ENCODE peak calls at places on chromosomes 4 and X, in nine cellular contexts. One of them, this sample, is unnamed. For H3K4me1 and H3K27me3, the result is how much of the 10 kb centered on the place peaks cover.

GRCh38 chr4:70583952-70584834 is 7.9 kb upstream of the AMBN start:
- DNase-seq in spleen: no peak
- DNase-seq in aorta: no peak
- DNase-seq in right cardiac atrium: no peak
- DNase-seq in sigmoid colon: no peak
- DNase-seq in HepG2: peak
- DNase-seq in esophagus squamous epithelium: no peak
- DNase-seq in PC-9: peak
- DNase-seq in right lobe of liver: no peak
- DNase-seq in this sample: peak

GRCh38 chrX:30577362-30577961 is at the start of gene TASL:
- DNase-seq in spleen: no peak
- DNase-seq in aorta: no peak
- DNase-seq in right cardiac atrium: peak
- DNase-seq in sigmoid colon: no peak
- DNase-seq in HepG2: no peak
- DNase-seq in esophagus squamous epithelium: no peak
- DNase-seq in PC-9: no peak
- DNase-seq in right lobe of liver: no peak
- DNase-seq in this sample: no peak

GRCh38 chr4:174672276-174672675 is 150.0 kb upstream of the HPGD start:
- DNase-seq in spleen: no peak
- DNase-seq in aorta: no peak
- DNase-seq in right cardiac atrium: no peak
- DNase-seq in sigmoid colon: no peak
- DNase-seq in HepG2: no peak
- DNase-seq in esophagus squamous epithelium: no peak
- DNase-seq in PC-9: no peak
- DNase-seq in right lobe of liver: no peak
- DNase-seq in this sample: peak

GRCh38 chr4:123503698-123504389 is 107.2 kb downstream of the SPRY1 start:
- DNase-seq in spleen: no peak
- DNase-seq in aorta: no peak
- DNase-seq in right cardiac atrium: no peak
- DNase-seq in sigmoid colon: no peak
- DNase-seq in HepG2: no peak
- DNase-seq in esophagus squamous epithelium: no peak
- DNase-seq in PC-9: no peak
- DNase-seq in right lobe of liver: no peak
- DNase-seq in this sample: no peak

GRCh38 chrX:79366888-79367749 is at the start of gene ITM2A:
- DNase-seq in spleen: peak
- DNase-seq in aorta: peak
- DNase-seq in right cardiac atrium: peak
- DNase-seq in sigmoid colon: peak
- DNase-seq in HepG2: no peak
- DNase-seq in esophagus squamous epithelium: no peak
- DNase-seq in PC-9: no peak
- DNase-seq in right lobe of liver: peak
- DNase-seq in this sample: peak

GRCh38 chrX:132520213-132520612 is 31.4 kb upstream of the MBNL3 start:
- DNase-seq in spleen: no peak
- DNase-seq in aorta: no peak
- DNase-seq in right cardiac atrium: no peak
- DNase-seq in sigmoid colon: no peak
- DNase-seq in HepG2: peak
- DNase-seq in esophagus squamous epithelium: no peak
- DNase-seq in PC-9: no peak
- DNase-seq in right lobe of liver: no peak
- DNase-seq in this sample: no peak

GRCh38 chrX:123308663-123309062 is 124.6 kb downstream of the GRIA3 start:
- DNase-seq in spleen: no peak
- DNase-seq in aorta: no peak
- DNase-seq in right cardiac atrium: no peak
- DNase-seq in sigmoid colon: no peak
- DNase-seq in HepG2: no peak
- DNase-seq in esophagus squamous epithelium: no peak
- DNase-seq in PC-9: no peak
- DNase-seq in right lobe of liver: no peak
- DNase-seq in this sample: no peak

GRCh38 chrX:139200793-139201192 is 329.7 kb upstream of the F9 start:
- DNase-seq in spleen: no peak
- DNase-seq in aorta: no peak
- DNase-seq in right cardiac atrium: no peak
- DNase-seq in sigmoid colon: no peak
- DNase-seq in HepG2: no peak
- DNase-seq in esophagus squamous epithelium: no peak
- DNase-seq in PC-9: no peak
- DNase-seq in right lobe of liver: no peak
- DNase-seq in this sample: no peak

GRCh38 chrX:54550821-54551220 is 20.8 kb downstream of the GNL3L start:
- DNase-seq in spleen: no peak
- DNase-seq in aorta: no peak
- DNase-seq in right cardiac atrium: no peak
- DNase-seq in sigmoid colon: no peak
- DNase-seq in HepG2: no peak
- DNase-seq in esophagus squamous epithelium: no peak
- DNase-seq in PC-9: no peak
- DNase-seq in right lobe of liver: no peak
- DNase-seq in this sample: no peak

GRCh38 chr4:26330946-26331345 is 10.1 kb downstream of the RBPJ start:
- DNase-seq in spleen: no peak
- DNase-seq in aorta: no peak
- DNase-seq in right cardiac atrium: no peak
- DNase-seq in sigmoid colon: no peak
- DNase-seq in HepG2: peak
- DNase-seq in esophagus squamous epithelium: no peak
- DNase-seq in PC-9: no peak
- DNase-seq in right lobe of liver: no peak
- DNase-seq in this sample: no peak

GRCh38 chr4:180734753-180735432 is 1508.3 kb upstream of the TENM3 start:
- DNase-seq in spleen: no peak
- DNase-seq in aorta: no peak
- DNase-seq in right cardiac atrium: no peak
- DNase-seq in sigmoid colon: no peak
- DNase-seq in HepG2: no peak
- DNase-seq in esophagus squamous epithelium: no peak
- DNase-seq in PC-9: no peak
- DNase-seq in right lobe of liver: no peak
- DNase-seq in this sample: no peak

GRCh38 chrX:2371026-2371778 is 129.6 kb downstream of the DHRSX start:
- DNase-seq in spleen: no peak
- DNase-seq in aorta: no peak
- DNase-seq in right cardiac atrium: no peak
- DNase-seq in sigmoid colon: no peak
- DNase-seq in HepG2: no peak
- DNase-seq in esophagus squamous epithelium: no peak
- DNase-seq in PC-9: no peak
- DNase-seq in right lobe of liver: no peak
- DNase-seq in this sample: no peak

GRCh38 chr4:180031330-180031729 is 2211.9 kb upstream of the TENM3 start:
- DNase-seq in spleen: no peak
- DNase-seq in aorta: no peak
- DNase-seq in right cardiac atrium: no peak
- DNase-seq in sigmoid colon: no peak
- DNase-seq in HepG2: no peak
- DNase-seq in esophagus squamous epithelium: no peak
- DNase-seq in PC-9: no peak
- DNase-seq in right lobe of liver: no peak
- DNase-seq in this sample: no peak

DNA sequence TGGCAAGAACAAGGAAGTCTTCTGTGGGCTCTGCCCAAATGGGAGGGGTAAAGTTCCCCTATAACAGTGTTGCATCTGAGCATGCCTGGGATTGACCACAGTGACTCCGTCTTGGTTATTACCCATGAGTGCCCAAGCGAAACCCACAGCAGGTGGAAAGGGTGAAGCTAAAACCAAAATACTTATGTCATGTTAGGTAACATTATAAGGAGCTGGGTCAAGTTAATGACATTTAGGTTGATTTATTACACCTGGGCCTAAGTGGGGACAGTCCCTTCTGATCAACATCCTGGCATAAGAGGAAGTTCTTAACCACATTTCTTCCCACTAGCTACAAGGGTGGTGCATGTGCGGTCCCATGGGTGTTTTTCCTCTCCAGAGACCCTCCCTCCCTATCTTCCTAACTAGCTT is 1.3 kb upstream of the ZNF732 start:
- DNase-seq in spleen: no peak
- DNase-seq in aorta: no peak
- DNase-seq in right cardiac atrium: no peak
- DNase-seq in sigmoid colon: no peak
- DNase-seq in HepG2: no peak
- DNase-seq in esophagus squamous epithelium: no peak
- DNase-seq in PC-9: no peak
- DNase-seq in right lobe of liver: no peak
- DNase-seq in this sample: no peak
- H3K4me1 ChIP-seq in spleen: under half
- H3K4me1 ChIP-seq in aorta: under half
- H3K4me1 ChIP-seq in right cardiac atrium: under half
- H3K4me1 ChIP-seq in sigmoid colon: under half
- H3K4me1 ChIP-seq in HepG2: under half
- H3K4me1 ChIP-seq in esophagus squamous epithelium: under half
- H3K4me1 ChIP-seq in PC-9: under half
- H3K4me1 ChIP-seq in right lobe of liver: under half
- H3K4me1 ChIP-seq in this sample: under half

DNA sequence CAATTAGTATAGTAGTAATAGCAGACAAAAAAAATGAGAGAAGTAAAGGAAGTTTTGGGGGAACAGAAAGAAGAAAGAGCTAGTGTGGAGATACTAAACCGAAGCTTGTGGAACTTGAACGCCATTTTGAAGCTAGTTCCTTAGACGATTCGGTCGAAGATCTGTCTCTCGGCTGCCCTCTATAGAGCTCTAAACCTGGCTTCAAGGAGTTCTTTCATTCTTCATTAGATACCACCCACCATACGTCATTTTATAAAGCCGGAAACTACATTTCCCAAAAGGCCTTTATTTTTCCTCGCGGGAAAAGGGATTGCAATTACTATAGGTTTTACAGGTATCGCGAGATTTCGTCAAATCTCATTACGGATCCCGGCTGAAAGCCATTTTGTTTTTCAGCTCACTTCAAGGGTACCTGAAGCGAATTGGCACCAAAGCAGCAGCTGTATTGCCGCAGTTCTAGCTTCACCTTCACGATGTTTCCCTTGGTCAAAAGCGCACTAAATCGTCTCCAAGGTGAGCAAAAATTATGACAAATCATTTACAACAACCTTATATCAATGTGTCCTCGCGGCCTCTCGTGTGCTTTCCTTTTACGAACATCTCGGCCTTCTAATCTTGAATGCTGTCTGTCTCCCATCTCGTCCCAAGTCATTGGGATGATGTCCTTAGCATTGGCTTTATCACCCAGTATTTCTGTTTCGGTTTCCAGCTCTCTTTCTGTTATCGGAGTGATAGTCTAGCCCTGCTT is at the start of gene COX7B:
- DNase-seq in spleen: no peak
- DNase-seq in aorta: no peak
- DNase-seq in right cardiac atrium: peak
- DNase-seq in sigmoid colon: peak
- DNase-seq in HepG2: peak
- DNase-seq in esophagus squamous epithelium: no peak
- DNase-seq in PC-9: peak
- DNase-seq in right lobe of liver: no peak
- DNase-seq in this sample: peak
- H3K27ac ChIP-seq in spleen: peak
- H3K27ac ChIP-seq in aorta: peak
- H3K27ac ChIP-seq in right cardiac atrium: peak
- H3K27ac ChIP-seq in sigmoid colon: peak
- H3K27ac ChIP-seq in HepG2: peak
- H3K27ac ChIP-seq in esophagus squamous epithelium: peak
- H3K27ac ChIP-seq in PC-9: peak
- H3K27ac ChIP-seq in right lobe of liver: peak
- H3K27ac ChIP-seq in this sample: peak

DNA sequence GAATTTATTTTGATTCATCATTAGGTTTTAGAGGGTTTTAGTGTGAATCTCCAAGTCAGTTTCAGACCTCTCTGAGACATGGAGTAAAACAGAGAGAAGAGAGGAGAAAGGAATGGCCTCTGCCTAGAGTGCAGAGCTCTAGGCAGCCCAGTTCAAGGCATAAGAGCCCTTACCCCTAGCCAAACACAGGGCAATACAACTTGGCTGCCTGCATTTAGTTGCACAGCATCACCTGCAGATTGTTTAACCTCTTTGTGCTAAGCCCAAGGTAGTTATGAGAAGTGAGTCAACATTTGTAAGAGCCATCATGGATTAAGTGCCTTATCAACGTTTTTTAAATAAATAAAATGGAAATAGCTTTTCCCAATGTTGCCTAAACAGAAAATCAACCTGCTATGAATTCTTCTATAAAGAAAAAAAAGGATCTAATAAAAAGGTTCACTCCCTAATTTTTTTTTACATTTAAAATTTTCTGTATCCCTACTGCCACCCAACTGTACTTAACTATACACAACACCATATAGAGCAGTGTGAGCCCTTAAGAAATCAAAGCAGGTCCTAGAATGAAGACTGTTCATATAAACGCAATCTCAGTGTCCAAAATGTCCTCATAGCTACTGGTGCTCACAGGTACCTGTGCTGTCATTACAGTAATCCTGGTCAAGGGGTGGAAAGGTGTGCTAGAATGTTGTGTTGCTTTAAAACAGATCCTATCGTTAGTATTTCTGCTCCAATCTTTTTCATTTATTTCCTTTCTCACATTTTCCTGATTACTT is 36.0 kb downstream of the PF4 start:
- DNase-seq in spleen: no peak
- DNase-seq in aorta: no peak
- DNase-seq in right cardiac atrium: no peak
- DNase-seq in sigmoid colon: no peak
- DNase-seq in HepG2: no peak
- DNase-seq in esophagus squamous epithelium: no peak
- DNase-seq in PC-9: no peak
- DNase-seq in right lobe of liver: no peak
- DNase-seq in this sample: no peak
- H3K27me3 ChIP-seq in spleen: under half
- H3K27me3 ChIP-seq in aorta: under half
- H3K27me3 ChIP-seq in right cardiac atrium: under half
- H3K27me3 ChIP-seq in sigmoid colon: under half
- H3K27me3 ChIP-seq in HepG2: under half
- H3K27me3 ChIP-seq in esophagus squamous epithelium: half or more
- H3K27me3 ChIP-seq in PC-9: under half
- H3K27me3 ChIP-seq in right lobe of liver: under half
- H3K27me3 ChIP-seq in this sample: under half

DNA sequence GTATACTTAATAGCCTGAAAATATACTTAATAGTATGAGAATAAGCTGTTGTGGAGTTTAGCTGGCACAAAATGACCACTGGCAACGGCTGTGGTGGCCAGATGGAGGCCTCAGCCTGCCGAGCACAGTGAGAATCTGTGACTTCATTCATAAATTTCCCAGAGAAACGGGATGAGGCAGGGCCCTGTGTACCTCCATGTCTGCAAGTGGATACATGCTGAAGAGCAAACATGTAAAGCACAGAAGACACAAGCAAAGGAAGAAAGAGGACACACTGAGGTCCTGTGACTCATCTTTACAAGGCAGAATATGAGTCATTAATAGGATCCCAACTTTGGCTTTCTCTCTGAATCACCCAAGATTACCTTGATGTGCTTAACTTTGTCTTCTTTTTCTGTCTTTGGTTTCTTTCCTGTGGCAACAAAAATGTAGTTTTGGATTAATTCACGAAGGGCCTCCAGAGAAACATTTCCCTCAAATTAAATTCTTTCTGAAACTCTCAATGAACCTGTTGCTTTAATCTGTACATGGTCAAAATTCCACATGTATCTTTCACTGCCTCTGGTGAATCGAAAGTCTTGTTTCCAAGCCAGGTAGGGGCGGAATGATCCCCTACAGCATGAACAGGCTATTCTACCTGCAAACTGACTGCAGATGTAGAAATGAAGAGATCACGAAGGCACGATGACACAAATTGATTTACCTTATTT is 56.4 kb downstream of the IRF2 start:
- DNase-seq in spleen: no peak
- DNase-seq in aorta: no peak
- DNase-seq in right cardiac atrium: peak
- DNase-seq in sigmoid colon: no peak
- DNase-seq in HepG2: peak
- DNase-seq in esophagus squamous epithelium: no peak
- DNase-seq in PC-9: no peak
- DNase-seq in right lobe of liver: no peak
- DNase-seq in this sample: peak
- H3K4me1 ChIP-seq in spleen: half or more
- H3K4me1 ChIP-seq in aorta: under half
- H3K4me1 ChIP-seq in right cardiac atrium: under half
- H3K4me1 ChIP-seq in sigmoid colon: under half
- H3K4me1 ChIP-seq in HepG2: under half
- H3K4me1 ChIP-seq in esophagus squamous epithelium: half or more
- H3K4me1 ChIP-seq in PC-9: under half
- H3K4me1 ChIP-seq in right lobe of liver: under half
- H3K4me1 ChIP-seq in this sample: under half